ENCODE peak calls at places on chromosomes 7 and 10, in five cellular contexts. One of them, this sample, is unnamed.
A peak's percentile ranks its signal among the peaks of the same experiment; 100 is the strongest.

GRCh38 chr10:80429521-80429966 is 21.2 kb downstream of the PRXL2A start:
- DNase-seq in AG09319: no peak
- DNase-seq in left cardiac atrium: no peak
- DNase-seq in pancreas: no peak
- DNase-seq in stimulated activated CD4-positive, alpha-beta T cell treated with anti-CD3 and anti-CD28 coated beads, Interleukin-1b, Interleukin-23, amount 100 ng/mL, for 1 hour: no peak
- DNase-seq in this sample: peak; percentile 79

GRCh38 chr7:107999814-108000560 is 3.0 kb downstream of the LAMB1 start:
- DNase-seq in AG09319: no peak
- DNase-seq in left cardiac atrium: no peak
- DNase-seq in pancreas: no peak
- DNase-seq in stimulated activated CD4-positive, alpha-beta T cell treated with anti-CD3 and anti-CD28 coated beads, Interleukin-1b, Interleukin-23, amount 100 ng/mL, for 1 hour: no peak
- DNase-seq in this sample: no peak

GRCh38 chr10:80204801-80205477 is 398 bp downstream of the ANXA11 start:
- DNase-seq in AG09319: no peak
- DNase-seq in left cardiac atrium: peak; percentile 64
- DNase-seq in pancreas: no peak
- DNase-seq in stimulated activated CD4-positive, alpha-beta T cell treated with anti-CD3 and anti-CD28 coated beads, Interleukin-1b, Interleukin-23, amount 100 ng/mL, for 1 hour: no peak
- DNase-seq in this sample: peak; percentile 54

GRCh38 chr10:33459597-33459996 is 125.1 kb upstream of the NRP1 start:
- DNase-seq in AG09319: no peak
- DNase-seq in left cardiac atrium: no peak
- DNase-seq in pancreas: no peak
- DNase-seq in stimulated activated CD4-positive, alpha-beta T cell treated with anti-CD3 and anti-CD28 coated beads, Interleukin-1b, Interleukin-23, amount 100 ng/mL, for 1 hour: no peak
- DNase-seq in this sample: no peak

GRCh38 chr10:113458944-113459343 is 93.9 kb upstream of the HABP2 start:
- DNase-seq in AG09319: no peak
- DNase-seq in left cardiac atrium: no peak
- DNase-seq in pancreas: no peak
- DNase-seq in stimulated activated CD4-positive, alpha-beta T cell treated with anti-CD3 and anti-CD28 coated beads, Interleukin-1b, Interleukin-23, amount 100 ng/mL, for 1 hour: no peak
- DNase-seq in this sample: no peak

GRCh38 chr10:117543245-117543998 is 876 bp downstream of the EMX2 start:
- DNase-seq in AG09319: no peak
- DNase-seq in left cardiac atrium: no peak
- DNase-seq in pancreas: no peak
- DNase-seq in stimulated activated CD4-positive, alpha-beta T cell treated with anti-CD3 and anti-CD28 coated beads, Interleukin-1b, Interleukin-23, amount 100 ng/mL, for 1 hour: no peak
- DNase-seq in this sample: peak; percentile 18

GRCh38 chr10:133388973-133389818 is 4.8 kb upstream of the MTG1 start:
- DNase-seq in AG09319: no peak
- DNase-seq in left cardiac atrium: peak; percentile 46
- DNase-seq in pancreas: peak; percentile 14
- DNase-seq in stimulated activated CD4-positive, alpha-beta T cell treated with anti-CD3 and anti-CD28 coated beads, Interleukin-1b, Interleukin-23, amount 100 ng/mL, for 1 hour: no peak
- DNase-seq in this sample: no peak

GRCh38 chr7:106984034-106984433 is 60.5 kb upstream of the PRKAR2B start:
- DNase-seq in AG09319: no peak
- DNase-seq in left cardiac atrium: no peak
- DNase-seq in pancreas: no peak
- DNase-seq in stimulated activated CD4-positive, alpha-beta T cell treated with anti-CD3 and anti-CD28 coated beads, Interleukin-1b, Interleukin-23, amount 100 ng/mL, for 1 hour: no peak
- DNase-seq in this sample: no peak

GRCh38 chr10:125035588-125036298 is 93.8 kb downstream of the ZRANB1 start:
- DNase-seq in AG09319: no peak
- DNase-seq in left cardiac atrium: no peak
- DNase-seq in pancreas: no peak
- DNase-seq in stimulated activated CD4-positive, alpha-beta T cell treated with anti-CD3 and anti-CD28 coated beads, Interleukin-1b, Interleukin-23, amount 100 ng/mL, for 1 hour: no peak
- DNase-seq in this sample: no peak

GRCh38 chr10:23656735-23657134 is 217.9 kb downstream of the OTUD1 start:
- DNase-seq in AG09319: no peak
- DNase-seq in left cardiac atrium: no peak
- DNase-seq in pancreas: no peak
- DNase-seq in stimulated activated CD4-positive, alpha-beta T cell treated with anti-CD3 and anti-CD28 coated beads, Interleukin-1b, Interleukin-23, amount 100 ng/mL, for 1 hour: no peak
- DNase-seq in this sample: no peak

This sample was measured in left colon.